ENCODE peak calls at places on chromosomes 4 and X, in four cellular contexts. E is K562, N is GM12878, F is H1. O is an unnamed sample.

GRCh38 chrX:120672841-120673530 is 43.1 kb upstream of the C1GALT1C1 start:
- DNase-seq in E (no peak), N (no peak), F (no peak), O (no peak)

GRCh38 chrX:153669901-153670731 is 3.5 kb downstream of the PNCK start:
- DNase-seq in E (no peak), N (no peak), F (no peak), O (no peak)

GRCh38 chrX:151031365-151031975 is 48.3 kb downstream of the HMGB3 start:
- DNase-seq in E (no peak), N (no peak), F (no peak), O (no peak)

GRCh38 chrX:17488036-17488435 is 113.0 kb downstream of the NHS start:
- DNase-seq in E (no peak), N (no peak), F (no peak), O (no peak)

GRCh38 chrX:135185795-135186443 is 14.7 kb upstream of the CT55 start:
- DNase-seq in E (peak; percentile 54), N (peak; percentile 11), F (peak; percentile 25), O (peak; percentile 36)

GRCh38 chr4:44448548-44449443 is at the start of gene KCTD8:
- DNase-seq in E (peak; percentile 46), N (peak; percentile 1), F (peak; percentile 95), O (peak; percentile 71)

GRCh38 chr4:17284323-17285175 is 227.3 kb downstream of the QDPR start:
- DNase-seq in E (no peak), N (no peak), F (no peak), O (no peak)

GRCh38 chrX:10416424-10416823 is 204.0 kb downstream of the MID1 start:
- DNase-seq in E (no peak), N (no peak), F (no peak), O (no peak)

GRCh38 chr4:37726666-37727065 is 40.5 kb upstream of the RELL1 start:
- DNase-seq in E (no peak), N (no peak), F (no peak), O (no peak)

GRCh38 chr4:114474401-114474800 is 124.2 kb upstream of the UGT8 start:
- DNase-seq in E (no peak), N (no peak), F (no peak), O (no peak)

GRCh38 chr4:69748176-69748575 is 12.2 kb downstream of the SULT1B1 start:
- DNase-seq in E (no peak), N (no peak), F (no peak), O (no peak)

GRCh38 chr4:146488495-146489174 is 33.1 kb downstream of the SLC10A7 start:
- DNase-seq in E (no peak), N (no peak), F (no peak), O (no peak)

GRCh38 chrX:123590842-123591491 is 141.9 kb downstream of the THOC2 start:
- DNase-seq in E (no peak), N (peak; percentile 24), F (no peak), O (peak; percentile 0)

GRCh38 chr4:7161721-7162214 is 30.6 kb upstream of the SORCS2 start:
- DNase-seq in E (no peak), N (no peak), F (no peak), O (no peak)

GRCh38 chr4:48269861-48270515 is 350 bp upstream of the TEC start:
- DNase-seq in E (peak; percentile 98), N (peak; percentile 74), F (peak; percentile 85), O (peak; percentile 75)

GRCh38 chr4:36026348-36026747 is 218.0 kb downstream of the ARAP2 start:
- DNase-seq in E (no peak), N (no peak), F (no peak), O (no peak)

GRCh38 chr4:40209401-40209800 is 12.6 kb downstream of the RHOH start:
- DNase-seq in E (no peak), N (no peak), F (no peak), O (no peak)

GRCh38 chr4:31580843-31581242 is 860.7 kb downstream of the PCDH7 start:
- DNase-seq in E (no peak), N (no peak), F (no peak), O (no peak)

GRCh38 chr4:74933562-74934015 is 673 bp downstream of the PARM1 start:
- DNase-seq in E (no peak), N (no peak), F (no peak), O (no peak)

GRCh38 chr4:5757954-5758353 is 47.0 kb downstream of the EVC start:
- DNase-seq in E (no peak), N (no peak), F (no peak), O (no peak)

GRCh38 chr4:89404530-89404929 is 96.9 kb upstream of the GPRIN3 start:
- DNase-seq in E (no peak), N (no peak), F (no peak), O (no peak)

GRCh38 chr4:14816592-14817273 is 185.5 kb upstream of the CPEB2 start:
- DNase-seq in E (no peak), N (no peak), F (no peak), O (no peak)

GRCh38 chr4:8832130-8832930 is 39.3 kb downstream of the HMX1 start:
- DNase-seq in E (no peak), N (no peak), F (no peak), O (no peak)

GRCh38 chr4:153222790-153223417 is 18.7 kb downstream of the TRIM2 start:
- DNase-seq in E (no peak), N (no peak), F (no peak), O (no peak)

GRCh38 chr4:205097-205756 is 80.9 kb downstream of the ZNF718 start:
- DNase-seq in E (no peak), N (no peak), F (no peak), O (no peak)

GRCh38 chr4:172202480-172203076 is 389.4 kb downstream of the GALNTL6 start:
- DNase-seq in E (peak; percentile 40), N (no peak), F (no peak), O (peak; percentile 10)

GRCh38 chr4:38237139-38237538 is 276.9 kb downstream of the PTTG2 start:
- DNase-seq in E (no peak), N (no peak), F (no peak), O (peak; percentile 35)

GRCh38 chr4:55127053-55127452 is 1.7 kb upstream of the KDR start:
- DNase-seq in E (no peak), N (no peak), F (no peak), O (no peak)

GRCh38 chrX:123731987-123732678 is 719 bp downstream of the THOC2 start:
- DNase-seq in E (peak; percentile 23), N (no peak), F (no peak), O (no peak)

GRCh38 chr4:74567981-74568380 is 123.0 kb downstream of the AREG start:
- DNase-seq in E (no peak), N (no peak), F (no peak), O (no peak)

GRCh38 chrX:25519258-25519657 is 503.5 kb upstream of the ARX start:
- DNase-seq in E (no peak), N (no peak), F (no peak), O (no peak)

GRCh38 chrX:44872817-44873414 is at the start of gene KDM6A:
- DNase-seq in E (peak; percentile 97), N (peak; percentile 94), F (peak; percentile 89), O (peak; percentile 91)

GRCh38 chr4:164731827-164732474 is 22.0 kb upstream of the SMIM31 start:
- DNase-seq in E (peak; percentile 62), N (peak; percentile 3), F (peak; percentile 17), O (peak; percentile 20)

GRCh38 chrX:153649178-153649914 is 2.3 kb downstream of the DUSP9 start:
- DNase-seq in E (peak; percentile 74), N (no peak), F (no peak), O (peak; percentile 70)

GRCh38 chr4:34261799-34262314 is 1982.5 kb downstream of the ARAP2 start:
- DNase-seq in E (no peak), N (no peak), F (no peak), O (no peak)

GRCh38 chr4:48877827-48878535 is 28.6 kb downstream of the OCIAD2 start:
- DNase-seq in E (no peak), N (no peak), F (no peak), O (no peak)

GRCh38 chrX:7263961-7264360 is 116.0 kb upstream of the PUDP start:
- DNase-seq in E (no peak), N (no peak), F (no peak), O (no peak)

GRCh38 chr4:150089732-150090131 is 11.5 kb downstream of the DCLK2 start:
- DNase-seq in E (no peak), N (no peak), F (no peak), O (no peak)

GRCh38 chr4:3346146-3346545 is 53.3 kb downstream of the RGS12 start:
- DNase-seq in E (peak; percentile 73), N (peak; percentile 30), F (no peak), O (peak; percentile 81)

DNA sequence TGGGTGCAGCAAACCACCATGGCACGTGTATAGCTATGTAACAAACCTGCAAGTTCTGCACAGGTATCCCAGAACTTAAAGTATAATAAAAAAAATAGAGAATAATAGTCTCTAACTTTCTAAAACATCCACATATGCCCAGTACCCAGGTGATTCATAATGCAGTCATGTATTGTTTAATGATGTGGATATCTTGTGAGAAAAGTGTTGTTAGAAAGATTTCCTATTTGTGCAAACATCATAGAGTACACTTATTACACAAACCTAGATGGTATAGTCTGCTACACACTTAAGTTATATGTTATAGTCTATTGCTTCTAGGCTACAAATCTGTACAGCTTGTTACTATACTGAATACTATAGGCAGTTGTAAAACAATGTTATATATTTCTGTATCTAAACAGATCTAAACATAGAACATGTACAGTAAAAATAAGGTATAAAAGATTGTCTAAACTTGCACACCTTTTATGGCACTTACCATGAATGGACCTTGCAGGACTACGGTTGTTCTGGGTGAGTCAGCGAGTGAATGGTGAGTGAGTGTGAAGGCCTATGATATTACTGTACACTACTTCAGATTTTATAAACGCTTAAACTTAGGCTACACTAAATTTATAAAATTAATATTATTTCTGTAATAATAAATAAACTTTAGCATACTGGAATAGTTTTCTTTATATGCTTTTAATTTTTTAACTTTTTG is 232.2 kb upstream of the SLIT2 start:
- DNase-seq in E (no peak), N (no peak), F (no peak), O (no peak)
- TF ChIP-seq HDAC6 in E (no peak), N (no peak), F (no peak), O (no peak)

GRCh38 chr4:127479031-127479622 is 153.6 kb upstream of the INTU start:
- DNase-seq in E (peak; percentile 19), N (no peak), F (no peak), O (peak; percentile 5)
- TF ChIP-seq HDAC6 in E (no peak), N (no peak), F (no peak), O (no peak)

GRCh38 chrX:14398725-14399124 is 130.6 kb upstream of the GLRA2 start:
- DNase-seq in E (no peak), N (no peak), F (no peak), O (no peak)
- TF ChIP-seq HDAC6 in E (no peak), N (no peak), F (no peak), O (no peak)

GRCh38 chrX:71216446-71216845 is 6.6 kb upstream of the GJB1 start:
- DNase-seq in E (no peak), N (no peak), F (no peak), O (peak; percentile 42)
- TF ChIP-seq HDAC6 in E (no peak), N (no peak), F (no peak), O (no peak)

GRCh38 chrX:79588233-79588632 is 221.1 kb upstream of the ITM2A start:
- DNase-seq in E (no peak), N (no peak), F (no peak), O (no peak)

GRCh38 chrX:79592259-79592658 is 225.1 kb upstream of the ITM2A start:
- DNase-seq in E (no peak), N (no peak), F (no peak), O (no peak)
- TF ChIP-seq HDAC6 in E (no peak), N (no peak), F (no peak), O (no peak)

O was measured in HepG2.